ENCODE peak calls at places on chromosome 15, in ten cellular contexts. Z, S, D, N, Y, H, M, J, A and B are unnamed samples.

GRCh38 chr15:39667382-39668127 is 86.7 kb downstream of the THBS1 start:
- DNase-seq in Z (no peak), S (no peak), D (no peak), N (no peak), Y (no peak), H (no peak), M (no peak), J (no peak), A (no peak), B (no peak)

GRCh38 chr15:87942316-87942715 is 314.2 kb downstream of the NTRK3 start:
- DNase-seq in Z (no peak), S (no peak), D (no peak), N (no peak), Y (no peak), H (no peak), M (no peak), J (no peak), A (no peak), B (no peak)

GRCh38 chr15:79919090-79919748 is 22.4 kb upstream of the MTHFS start:
- DNase-seq in Z (no peak), S (no peak), D (no peak), N (no peak), Y (no peak), H (no peak), M (no peak), J (no peak), A (no peak), B (no peak)

GRCh38 chr15:64753419-64754185 is 21.8 kb downstream of the RBPMS2 start:
- DNase-seq in Z (no peak), S (no peak), D (no peak), N (no peak), Y (no peak), H (no peak), M (no peak), J (no peak), A (peak), B (no peak)

GRCh38 chr15:41535529-41535928 is 8.5 kb downstream of the RPAP1 start:
- DNase-seq in Z (no peak), S (no peak), D (no peak), N (no peak), Y (no peak), H (no peak), M (no peak), J (no peak), A (no peak), B (no peak)

GRCh38 chr15:94305133-94305532 is 73.8 kb downstream of the MCTP2 start:
- DNase-seq in Z (no peak), S (no peak), D (no peak), N (no peak), Y (no peak), H (no peak), M (no peak), J (peak), A (no peak), B (no peak)

GRCh38 chr15:42619641-42620371 is 44.4 kb downstream of the STARD9 start:
- DNase-seq in Z (no peak), S (no peak), D (no peak), N (no peak), Y (no peak), H (no peak), M (peak), J (no peak), A (no peak), B (no peak)

GRCh38 chr15:31871159-31871886 is 159.0 kb upstream of the CHRNA7 start:
- DNase-seq in Z (peak), S (no peak), D (no peak), N (no peak), Y (no peak), H (no peak), M (no peak), J (peak), A (peak), B (no peak)

GRCh38 chr15:99174989-99175388 is 70.1 kb downstream of the SYNM start:
- DNase-seq in Z (no peak), S (no peak), D (no peak), N (no peak), Y (no peak), H (no peak), M (no peak), J (no peak), A (no peak), B (no peak)

GRCh38 chr15:70278644-70279043 is 180.9 kb upstream of the TLE3 start:
- DNase-seq in Z (no peak), S (no peak), D (no peak), N (peak), Y (no peak), H (no peak), M (no peak), J (no peak), A (peak), B (peak)

GRCh38 chr15:75036269-75036668 is 12.9 kb downstream of the PPCDC start:
- DNase-seq in Z (peak), S (no peak), D (no peak), N (no peak), Y (no peak), H (no peak), M (no peak), J (peak), A (no peak), B (no peak)

GRCh38 chr15:48795901-48796300 is 15.0 kb downstream of the CEP152 start:
- DNase-seq in Z (no peak), S (no peak), D (no peak), N (no peak), Y (no peak), H (no peak), M (no peak), J (no peak), A (no peak), B (no peak)

GRCh38 chr15:75044258-75044878 is 21.0 kb downstream of the PPCDC start:
- DNase-seq in Z (no peak), S (no peak), D (no peak), N (no peak), Y (no peak), H (no peak), M (no peak), J (no peak), A (no peak), B (no peak)

GRCh38 chr15:75599396-75599795 is 20.3 kb upstream of the PTPN9 start:
- DNase-seq in Z (no peak), S (no peak), D (no peak), N (no peak), Y (no peak), H (no peak), M (no peak), J (no peak), A (no peak), B (no peak)

GRCh38 chr15:63050737-63051700 is 8.5 kb downstream of the TPM1 start:
- DNase-seq in Z (no peak), S (no peak), D (peak), N (no peak), Y (peak), H (no peak), M (no peak), J (no peak), A (no peak), B (no peak)

GRCh38 chr15:63236272-63236671 is 41.1 kb upstream of the APH1B start:
- DNase-seq in Z (peak), S (no peak), D (peak), N (no peak), Y (peak), H (no peak), M (no peak), J (peak), A (no peak), B (no peak)

GRCh38 chr15:58987036-58987435 is 427 bp upstream of the RNF111 start:
- DNase-seq in Z (no peak), S (no peak), D (no peak), N (no peak), Y (no peak), H (no peak), M (no peak), J (no peak), A (no peak), B (no peak)

GRCh38 chr15:40694706-40695468 is at the start of gene RAD51:
- DNase-seq in Z (peak), S (peak), D (peak), N (peak), Y (peak), H (peak), M (peak), J (peak), A (peak), B (peak)

GRCh38 chr15:100572362-100572983 is 29.5 kb downstream of the LINS1 start:
- DNase-seq in Z (peak), S (no peak), D (no peak), N (no peak), Y (peak), H (no peak), M (no peak), J (peak), A (no peak), B (no peak)

GRCh38 chr15:48149858-48150257 is 28.2 kb downstream of the MYEF2 start:
- DNase-seq in Z (peak), S (no peak), D (peak), N (no peak), Y (peak), H (no peak), M (no peak), J (peak), A (no peak), B (no peak)

GRCh38 chr15:26015516-26015915 is 152.4 kb upstream of the ATP10A start:
- DNase-seq in Z (no peak), S (no peak), D (no peak), N (no peak), Y (no peak), H (no peak), M (no peak), J (no peak), A (no peak), B (no peak)

GRCh38 chr15:70558406-70559222 is 204.7 kb downstream of the UACA start:
- DNase-seq in Z (no peak), S (no peak), D (no peak), N (peak), Y (no peak), H (no peak), M (no peak), J (no peak), A (no peak), B (no peak)

GRCh38 chr15:70062321-70062956 is 35.3 kb downstream of the TLE3 start:
- DNase-seq in Z (peak), S (no peak), D (peak), N (peak), Y (peak), H (peak), M (peak), J (no peak), A (no peak), B (no peak)

GRCh38 chr15:63492541-63493077 is 11.8 kb upstream of the USP3 start:
- DNase-seq in Z (peak), S (no peak), D (peak), N (no peak), Y (no peak), H (no peak), M (no peak), J (peak), A (no peak), B (no peak)

GRCh38 chr15:74135041-74135565 is 4.7 kb downstream of the ISLR2 start:
- DNase-seq in Z (no peak), S (no peak), D (no peak), N (no peak), Y (no peak), H (peak), M (no peak), J (no peak), A (no peak), B (no peak)

GRCh38 chr15:101386006-101386405 is 91.0 kb upstream of the SNRPA1 start:
- DNase-seq in Z (no peak), S (no peak), D (no peak), N (peak), Y (no peak), H (no peak), M (no peak), J (no peak), A (no peak), B (no peak)

GRCh38 chr15:39094116-39094515 is 486.8 kb upstream of the THBS1 start:
- DNase-seq in Z (no peak), S (no peak), D (no peak), N (no peak), Y (no peak), H (no peak), M (no peak), J (no peak), A (no peak), B (no peak)

GRCh38 chr15:77959094-77959879 is 118.2 kb downstream of the TBC1D2B start:
- DNase-seq in Z (peak), S (no peak), D (peak), N (peak), Y (peak), H (peak), M (peak), J (peak), A (peak), B (peak)

GRCh38 chr15:57224664-57225063 is 151.6 kb upstream of the CGNL1 start:
- DNase-seq in Z (no peak), S (no peak), D (no peak), N (no peak), Y (peak), H (no peak), M (no peak), J (no peak), A (no peak), B (no peak)

GRCh38 chr15:70362350-70362749 is 264.6 kb upstream of the TLE3 start:
- DNase-seq in Z (no peak), S (no peak), D (no peak), N (no peak), Y (no peak), H (no peak), M (no peak), J (no peak), A (no peak), B (no peak)

GRCh38 chr15:35630570-35630969 is 84.6 kb upstream of the DPH6 start:
- DNase-seq in Z (peak), S (no peak), D (no peak), N (no peak), Y (peak), H (no peak), M (no peak), J (peak), A (no peak), B (no peak)

GRCh38 chr15:74988007-74988800 is 7.2 kb upstream of the SCAMP5 start:
- DNase-seq in Z (peak), S (no peak), D (no peak), N (no peak), Y (peak), H (no peak), M (no peak), J (peak), A (no peak), B (no peak)

GRCh38 chr15:50134524-50135024 is 15.5 kb upstream of the ATP8B4 start:
- DNase-seq in Z (peak), S (no peak), D (peak), N (no peak), Y (peak), H (no peak), M (no peak), J (peak), A (peak), B (no peak)

GRCh38 chr15:38213392-38213791 is 39.2 kb upstream of the SPRED1 start:
- DNase-seq in Z (no peak), S (no peak), D (no peak), N (no peak), Y (no peak), H (no peak), M (no peak), J (no peak), A (no peak), B (no peak)

GRCh38 chr15:74227968-74228722 is 8.0 kb upstream of the CCDC33 start:
- DNase-seq in Z (no peak), S (no peak), D (no peak), N (no peak), Y (peak), H (peak), M (no peak), J (no peak), A (no peak), B (no peak)

GRCh38 chr15:63832620-63833245 is 1.0 kb downstream of the HERC1 start:
- DNase-seq in Z (peak), S (no peak), D (no peak), N (no peak), Y (no peak), H (no peak), M (no peak), J (no peak), A (no peak), B (no peak)

GRCh38 chr15:72168131-72168825 is 29.3 kb downstream of the GRAMD2A start:
- DNase-seq in Z (peak), S (no peak), D (no peak), N (no peak), Y (no peak), H (peak), M (no peak), J (peak), A (peak), B (no peak)

GRCh38 chr15:66502491-66502890 is 2.2 kb downstream of the RPL4 start:
- DNase-seq in Z (no peak), S (no peak), D (no peak), N (no peak), Y (no peak), H (no peak), M (no peak), J (no peak), A (no peak), B (no peak)

GRCh38 chr15:92159481-92159880 is 234.2 kb upstream of the ST8SIA2 start:
- DNase-seq in Z (no peak), S (no peak), D (no peak), N (no peak), Y (no peak), H (no peak), M (no peak), J (no peak), A (no peak), B (no peak)

GRCh38 chr15:92155941-92156340 is 237.7 kb upstream of the ST8SIA2 start:
- DNase-seq in Z (no peak), S (no peak), D (no peak), N (no peak), Y (no peak), H (no peak), M (no peak), J (no peak), A (no peak), B (no peak)

GRCh38 chr15:92159906-92160841 is 233.5 kb upstream of the ST8SIA2 start:
- DNase-seq in Z (no peak), S (no peak), D (no peak), N (no peak), Y (no peak), H (no peak), M (no peak), J (no peak), A (no peak), B (no peak)

GRCh38 chr15:92157666-92158298 is 235.9 kb upstream of the ST8SIA2 start:
- DNase-seq in Z (peak), S (no peak), D (no peak), N (no peak), Y (no peak), H (no peak), M (no peak), J (peak), A (no peak), B (no peak)

DNA sequence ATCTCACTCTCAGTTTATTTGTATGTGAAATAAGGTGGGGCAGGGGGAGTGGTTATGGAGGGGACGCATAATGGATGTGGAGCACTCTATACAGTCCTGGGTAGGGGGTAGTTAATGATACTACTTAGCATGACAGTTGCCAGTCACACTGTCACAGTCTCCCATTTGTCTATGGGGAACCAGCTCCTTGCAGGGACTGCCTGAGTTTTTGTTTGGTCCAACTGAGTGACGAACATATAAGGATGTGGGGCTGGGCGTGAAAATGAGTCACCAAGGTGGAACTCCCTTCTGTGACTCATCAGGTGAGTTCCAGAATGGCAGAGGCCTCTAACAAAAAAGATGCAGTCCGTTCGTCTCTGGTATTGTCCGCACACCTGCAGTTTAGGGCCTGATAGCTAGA is 235.3 kb upstream of the ST8SIA2 start:
- DNase-seq in Z (peak), S (no peak), D (no peak), N (no peak), Y (no peak), H (no peak), M (no peak), J (peak), A (no peak), B (no peak)
- TF ChIP-seq CTCF in Z (no peak), S (no peak), D (no peak), N (no peak), Y (no peak), H (no peak), M (no peak), J (no peak), A (no peak), B (no peak)

DNA sequence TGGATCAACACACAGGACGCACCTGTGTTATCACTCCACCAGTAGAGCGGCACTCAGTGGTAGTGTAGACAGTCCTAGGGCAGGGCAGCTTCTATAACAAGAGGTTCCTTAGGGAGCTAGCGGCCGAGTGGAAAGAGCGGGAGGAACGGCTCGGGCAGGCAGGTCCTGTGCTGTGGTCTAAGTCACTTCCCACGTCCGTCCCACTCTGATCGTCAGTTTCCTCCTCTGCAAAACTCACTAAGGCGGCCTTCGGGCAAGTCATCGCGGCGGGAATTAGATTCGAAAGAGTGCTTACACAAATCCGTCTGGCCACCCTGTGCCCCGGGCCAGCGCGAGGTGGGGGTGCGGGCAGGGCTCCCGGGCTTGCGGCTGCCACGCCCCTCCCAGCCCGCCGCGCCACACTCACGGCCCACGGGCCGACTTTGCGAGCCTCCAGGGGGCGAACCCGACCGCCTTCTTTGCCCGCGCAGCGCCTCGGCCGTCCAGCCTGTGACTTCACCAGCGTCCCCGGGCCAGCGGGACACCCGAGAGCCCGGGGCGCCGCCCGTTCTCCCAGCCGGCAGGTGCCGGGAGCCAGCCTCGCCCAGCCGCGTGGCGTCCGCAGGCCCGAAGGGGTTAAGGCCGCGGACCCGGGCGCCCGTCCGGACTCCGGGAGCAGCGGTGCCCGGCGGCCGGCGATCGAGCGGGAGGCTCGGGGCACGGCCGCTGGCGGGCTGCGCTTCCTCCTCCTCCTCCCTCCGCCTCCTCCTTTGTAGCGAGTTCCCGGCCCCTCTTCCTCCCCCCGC is 426 bp upstream of the CORO2B start:
- DNase-seq in Z (peak), S (no peak), D (no peak), N (peak), Y (peak), H (peak), M (peak), J (no peak), A (no peak), B (peak)
- TF ChIP-seq CTCF in Z (peak), S (peak), D (peak), N (peak), Y (peak), H (peak), M (peak), J (peak), A (no peak), B (peak)

GRCh38 chr15:46502668-46503067 is 867.8 kb downstream of the SQOR start:
- DNase-seq in Z (peak), S (no peak), D (no peak), N (no peak), Y (no peak), H (no peak), M (no peak), J (peak), A (no peak), B (no peak)
- TF ChIP-seq CTCF in Z (no peak), S (no peak), D (no peak), N (peak), Y (no peak), H (peak), M (peak), J (no peak), A (no peak), B (no peak)

GRCh38 chr15:92897620-92898019 is 2.5 kb upstream of the CHD2 start:
- DNase-seq in Z (no peak), S (no peak), D (no peak), N (no peak), Y (no peak), H (no peak), M (no peak), J (no peak), A (no peak), B (no peak)
- TF ChIP-seq CTCF in Z (no peak), S (no peak), D (no peak), N (no peak), Y (no peak), H (no peak), M (no peak), J (no peak), A (no peak), B (no peak)

GRCh38 chr15:20356444-20357138 is 185.0 kb downstream of the GOLGA6L6 start:
- DNase-seq in Z (no peak), S (no peak), D (no peak), N (peak), Y (peak), H (peak), M (peak), J (no peak), A (peak), B (peak)
- TF ChIP-seq CTCF in Z (peak), S (peak), D (peak), N (peak), Y (peak), H (peak), M (peak), J (peak), A (peak), B (peak)

DNA sequence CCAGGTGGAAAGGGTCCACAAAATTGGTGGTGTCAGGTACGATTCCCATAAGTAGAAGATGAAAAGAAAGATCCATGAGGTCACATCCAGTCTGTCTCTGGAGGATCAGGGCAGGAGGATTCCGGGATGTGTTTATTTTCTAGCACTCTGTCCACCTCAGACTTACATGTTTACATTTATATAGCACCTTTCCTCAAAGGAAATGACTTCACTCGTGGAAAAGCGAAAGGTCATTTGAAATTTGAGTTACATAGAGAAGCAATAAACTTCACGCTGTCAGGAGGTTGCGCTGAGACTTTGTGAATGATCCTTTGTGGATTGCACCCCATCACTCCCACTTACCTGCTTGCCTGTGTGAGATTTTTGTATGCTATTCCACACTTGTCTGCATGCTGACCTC is 540.4 kb downstream of the AGBL1 start:
- DNase-seq in Z (no peak), S (no peak), D (no peak), N (no peak), Y (no peak), H (no peak), M (no peak), J (no peak), A (no peak), B (no peak)
- TF ChIP-seq CTCF in Z (no peak), S (no peak), D (no peak), N (no peak), Y (no peak), H (no peak), M (no peak), J (no peak), A (no peak), B (no peak)

GRCh38 chr15:60444289-60444912 is 34.5 kb downstream of the ICE2 start:
- DNase-seq in Z (peak), S (no peak), D (no peak), N (no peak), Y (peak), H (no peak), M (no peak), J (peak), A (no peak), B (no peak)
- TF ChIP-seq CTCF in Z (peak), S (peak), D (peak), N (peak), Y (peak), H (peak), M (peak), J (peak), A (no peak), B (peak)